ENCODE peak calls at places on chromosomes 6 and 20, in ten cellular contexts. E, O, G, N, U, T, X, I, F and L are unnamed samples.

GRCh38 chr20:20327756-20328155 is 40.1 kb upstream of the INSM1 start:
- DNase-seq in E (no peak), O (no peak), G (no peak), N (no peak), U (peak), T (no peak), X (no peak), I (no peak), F (no peak), L (no peak)

GRCh38 chr6:26205625-26206574 is 118.7 kb downstream of the HFE start:
- DNase-seq in E (peak), O (peak), G (no peak), N (peak), U (peak), T (peak), X (no peak), I (peak), F (no peak), L (peak)

GRCh38 chr6:22334778-22335177 is 37.9 kb upstream of the PRL start:
- DNase-seq in E (no peak), O (no peak), G (no peak), N (no peak), U (no peak), T (no peak), X (no peak), I (no peak), F (no peak), L (no peak)

GRCh38 chr20:50872562-50873288 is 58.5 kb downstream of the ADNP start:
- DNase-seq in E (no peak), O (no peak), G (no peak), N (no peak), U (no peak), T (no peak), X (no peak), I (no peak), F (no peak), L (no peak)

GRCh38 chr6:115591973-115592486 is 468.7 kb downstream of the FRK start:
- DNase-seq in E (no peak), O (peak), G (no peak), N (no peak), U (no peak), T (no peak), X (no peak), I (no peak), F (no peak), L (no peak)

GRCh38 chr6:100338090-100338489 is 126.6 kb downstream of the SIM1 start:
- DNase-seq in E (no peak), O (no peak), G (no peak), N (no peak), U (no peak), T (no peak), X (no peak), I (no peak), F (no peak), L (no peak)

GRCh38 chr6:149860834-149861602 is 3.1 kb downstream of the LRP11 start:
- DNase-seq in E (no peak), O (no peak), G (no peak), N (no peak), U (peak), T (no peak), X (no peak), I (no peak), F (no peak), L (no peak)

GRCh38 chr6:5115168-5115567 is 30.0 kb downstream of the PPP1R3G start:
- DNase-seq in E (peak), O (peak), G (peak), N (no peak), U (peak), T (no peak), X (no peak), I (peak), F (no peak), L (no peak)

GRCh38 chr6:25359191-25359861 is 80.2 kb downstream of the CARMIL1 start:
- DNase-seq in E (no peak), O (peak), G (peak), N (no peak), U (peak), T (no peak), X (no peak), I (peak), F (peak), L (no peak)

GRCh38 chr6:152124432-152125074 is 317.1 kb downstream of the ESR1 start:
- DNase-seq in E (no peak), O (peak), G (no peak), N (peak), U (peak), T (peak), X (no peak), I (peak), F (peak), L (peak)

GRCh38 chr6:22474283-22474682 is 95.1 kb upstream of the HDGFL1 start:
- DNase-seq in E (no peak), O (no peak), G (no peak), N (no peak), U (no peak), T (no peak), X (no peak), I (no peak), F (no peak), L (peak)

GRCh38 chr6:92892626-92893025 is 526.7 kb downstream of the EPHA7 start:
- DNase-seq in E (no peak), O (no peak), G (no peak), N (no peak), U (no peak), T (no peak), X (no peak), I (no peak), F (no peak), L (no peak)

GRCh38 chr6:43076928-43077809 is 1.1 kb downstream of the PTK7 start:
- DNase-seq in E (no peak), O (peak), G (no peak), N (no peak), U (peak), T (no peak), X (peak), I (peak), F (no peak), L (no peak)

GRCh38 chr6:118746100-118746874 is 94.9 kb upstream of the CEP85L start:
- DNase-seq in E (peak), O (no peak), G (no peak), N (no peak), U (no peak), T (no peak), X (no peak), I (no peak), F (no peak), L (no peak)

GRCh38 chr20:57076951-57077350 is 189.5 kb downstream of the BMP7 start:
- DNase-seq in E (no peak), O (peak), G (no peak), N (no peak), U (no peak), T (no peak), X (no peak), I (peak), F (no peak), L (no peak)

GRCh38 chr20:63701051-63701328 is 4.5 kb downstream of the TNFRSF6B start:
- DNase-seq in E (no peak), O (no peak), G (no peak), N (no peak), U (no peak), T (no peak), X (no peak), I (no peak), F (no peak), L (no peak)

GRCh38 chr6:139834232-139834631 is 459.8 kb upstream of the CITED2 start:
- DNase-seq in E (no peak), O (peak), G (no peak), N (no peak), U (no peak), T (no peak), X (no peak), I (no peak), F (no peak), L (no peak)

GRCh38 chr6:142833054-142833453 is 111.9 kb downstream of the HIVEP2 start:
- DNase-seq in E (no peak), O (peak), G (no peak), N (no peak), U (peak), T (no peak), X (no peak), I (peak), F (peak), L (no peak)

GRCh38 chr20:41094656-41095055 is 42.7 kb upstream of the PLCG1 start:
- DNase-seq in E (no peak), O (peak), G (no peak), N (no peak), U (no peak), T (no peak), X (no peak), I (peak), F (no peak), L (no peak)

GRCh38 chr6:157157228-157157627 is 166.1 kb downstream of the TMEM242 start:
- DNase-seq in E (no peak), O (no peak), G (no peak), N (no peak), U (no peak), T (no peak), X (no peak), I (no peak), F (no peak), L (no peak)

DNA sequence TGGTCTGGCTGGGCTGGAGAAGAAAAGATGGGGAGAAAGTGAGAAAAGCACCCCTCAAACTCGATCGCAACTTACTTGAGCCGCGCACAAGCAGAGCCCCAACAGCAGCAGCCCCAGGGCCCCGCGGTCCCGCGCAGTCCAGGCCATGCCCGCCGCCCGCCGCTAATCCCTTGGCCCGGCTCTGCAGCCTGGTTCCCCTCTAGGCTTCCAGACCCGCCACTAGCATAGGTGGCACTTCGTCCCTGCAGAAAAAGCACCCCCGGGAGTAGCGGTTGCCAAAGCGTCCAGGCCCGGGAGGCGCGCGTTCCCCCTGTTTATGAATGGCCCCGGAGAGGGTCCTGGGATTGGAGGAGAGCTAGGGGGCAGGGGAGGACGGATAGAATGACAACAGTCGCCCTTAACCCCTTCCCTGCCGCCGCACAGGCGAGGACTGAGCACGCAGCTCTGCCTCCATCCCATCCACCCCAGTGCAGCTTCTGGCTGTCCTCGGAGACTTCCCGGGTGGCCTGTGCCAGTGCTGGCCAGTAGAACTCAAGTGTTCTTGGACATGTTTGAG is 19.9 kb downstream of the COL9A1 start:
- DNase-seq in E (no peak), O (no peak), G (no peak), N (no peak), U (no peak), T (no peak), X (no peak), I (no peak), F (no peak), L (no peak)
- H3K4me3 ChIP-seq in E (peak), O (no peak), G (peak), N (no peak), U (no peak), T (no peak), X (no peak), I (peak), F (no peak), L (no peak)

DNA sequence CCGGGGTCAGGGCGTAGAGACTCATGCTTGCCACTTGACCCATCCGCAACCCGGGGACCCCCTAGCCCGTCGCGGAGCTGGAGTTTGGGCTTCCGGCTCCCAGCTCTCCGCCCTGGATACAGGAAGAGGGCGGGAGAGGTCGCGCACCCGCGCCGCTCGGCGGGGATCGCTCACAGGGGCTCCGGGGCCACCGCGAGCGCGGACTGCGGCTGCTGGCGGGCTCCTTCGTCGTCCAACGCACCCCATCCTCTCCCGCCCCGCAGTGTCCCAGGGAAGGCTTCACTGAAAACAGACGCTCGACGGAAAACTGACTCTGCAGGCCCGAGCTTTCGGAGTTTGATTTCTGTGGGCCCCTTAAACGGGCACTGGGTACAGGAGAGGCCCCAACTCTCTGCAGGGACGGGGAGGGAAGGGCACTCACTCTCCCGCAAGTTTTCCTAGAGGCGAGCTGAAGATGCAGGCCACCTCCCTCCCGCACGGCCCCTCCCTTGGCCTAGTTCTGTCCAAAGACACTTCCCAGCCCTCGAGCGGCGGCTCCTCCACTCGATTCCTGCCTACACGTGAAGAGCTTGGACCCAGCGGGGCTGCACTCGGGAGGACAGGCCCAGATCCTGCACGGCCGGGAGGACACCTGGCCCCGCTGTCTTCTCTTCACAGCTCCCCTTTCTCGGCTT is 5.3 kb downstream of the OLIG3 start:
- DNase-seq in E (no peak), O (no peak), G (no peak), N (no peak), U (no peak), T (no peak), X (peak), I (no peak), F (no peak), L (no peak)
- H3K4me3 ChIP-seq in E (peak), O (no peak), G (peak), N (no peak), U (no peak), T (no peak), X (no peak), I (no peak), F (no peak), L (no peak)

DNA sequence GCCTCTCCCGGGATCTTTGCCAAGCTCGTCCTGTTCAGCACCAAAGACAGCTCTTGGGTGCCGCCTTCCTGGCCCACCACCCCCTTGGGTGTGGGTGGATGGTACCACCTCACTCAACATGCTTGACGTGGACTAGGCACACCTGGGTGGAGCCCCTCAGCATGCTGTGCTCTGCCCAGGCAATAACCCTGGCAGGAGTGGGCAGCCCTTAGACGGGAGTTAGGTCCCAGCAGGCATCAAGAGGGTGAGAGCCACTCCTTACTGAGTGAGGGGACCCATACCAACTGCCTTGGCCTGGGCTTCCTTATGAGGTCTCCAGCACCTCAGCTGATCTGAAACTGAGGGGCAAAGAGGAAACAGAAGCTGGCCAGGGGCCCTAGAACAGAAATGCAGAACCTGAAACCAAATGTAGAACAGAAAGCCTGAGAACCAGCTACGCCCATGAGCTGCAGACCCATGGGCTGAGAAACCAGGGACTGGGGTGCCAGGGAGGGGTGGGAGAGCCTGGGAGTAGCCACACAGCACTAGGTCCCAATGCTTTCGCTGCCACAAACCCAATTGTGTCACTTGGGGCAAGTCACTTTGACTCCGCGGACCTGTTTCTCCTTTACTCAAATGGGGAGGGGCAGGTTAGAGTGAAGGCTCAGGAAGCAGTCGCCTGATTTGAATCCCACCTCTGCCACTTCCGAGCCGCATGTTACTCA is 2.0 kb downstream of the FGD2 start:
- DNase-seq in E (peak), O (no peak), G (no peak), N (no peak), U (no peak), T (no peak), X (no peak), I (no peak), F (no peak), L (no peak)
- H3K4me3 ChIP-seq in E (peak), O (no peak), G (peak), N (no peak), U (no peak), T (no peak), X (peak), I (no peak), F (no peak), L (no peak)

GRCh38 chr6:97663252-97663651 is 380.2 kb upstream of the MMS22L start:
- DNase-seq in E (no peak), O (no peak), G (no peak), N (no peak), U (no peak), T (no peak), X (no peak), I (no peak), F (no peak), L (no peak)

GRCh38 chr6:97669191-97669651 is 386.2 kb upstream of the MMS22L start:
- DNase-seq in E (no peak), O (peak), G (peak), N (no peak), U (peak), T (no peak), X (no peak), I (peak), F (no peak), L (no peak)

GRCh38 chr6:97668716-97669115 is 385.7 kb upstream of the MMS22L start:
- DNase-seq in E (no peak), O (no peak), G (no peak), N (no peak), U (peak), T (no peak), X (no peak), I (no peak), F (no peak), L (no peak)

GRCh38 chr6:97665410-97665809 is 382.4 kb upstream of the MMS22L start:
- DNase-seq in E (no peak), O (no peak), G (no peak), N (no peak), U (no peak), T (no peak), X (no peak), I (no peak), F (no peak), L (no peak)

GRCh38 chr6:97666889-97667288 is 383.9 kb upstream of the MMS22L start:
- DNase-seq in E (no peak), O (no peak), G (no peak), N (no peak), U (no peak), T (no peak), X (no peak), I (no peak), F (no peak), L (no peak)
- H3K4me3 ChIP-seq in E (no peak), O (no peak), G (no peak), N (no peak), U (no peak), T (no peak), X (no peak), I (no peak), F (no peak), L (no peak)

GRCh38 chr20:38063911-38064310 is 30.4 kb downstream of the RPRD1B start:
- DNase-seq in E (no peak), O (no peak), G (no peak), N (no peak), U (no peak), T (no peak), X (no peak), I (no peak), F (no peak), L (no peak)
- H3K4me3 ChIP-seq in E (no peak), O (no peak), G (no peak), N (no peak), U (no peak), T (no peak), X (no peak), I (no peak), F (no peak), L (no peak)

GRCh38 chr6:31733734-31734133 is 2.6 kb downstream of the CLIC1 start:
- DNase-seq in E (no peak), O (no peak), G (no peak), N (no peak), U (no peak), T (no peak), X (no peak), I (no peak), F (no peak), L (no peak)
- H3K4me3 ChIP-seq in E (peak), O (peak), G (peak), N (peak), U (peak), T (peak), X (peak), I (no peak), F (no peak), L (no peak)

GRCh38 chr6:31546339-31546961 is at the start of gene ATP6V1G2:
- DNase-seq in E (peak), O (peak), G (peak), N (peak), U (peak), T (peak), X (peak), I (peak), F (peak), L (peak)

GRCh38 chr6:31544676-31545075 is 1.7 kb downstream of the ATP6V1G2 start:
- DNase-seq in E (no peak), O (no peak), G (no peak), N (no peak), U (no peak), T (no peak), X (no peak), I (no peak), F (no peak), L (no peak)

GRCh38 chr6:31546962-31547726 is at the start of gene NFKBIL1:
- DNase-seq in E (peak), O (peak), G (peak), N (peak), U (peak), T (peak), X (peak), I (peak), F (peak), L (peak)

GRCh38 chr6:31543639-31544038 is 1.8 kb upstream of the DDX39B start:
- DNase-seq in E (no peak), O (no peak), G (no peak), N (no peak), U (no peak), T (no peak), X (no peak), I (no peak), F (no peak), L (no peak)

GRCh38 chr6:31545291-31545690 is 1.1 kb downstream of the ATP6V1G2 start:
- DNase-seq in E (no peak), O (no peak), G (no peak), N (no peak), U (no peak), T (no peak), X (peak), I (no peak), F (no peak), L (no peak)
- H3K4me3 ChIP-seq in E (no peak), O (no peak), G (no peak), N (no peak), U (no peak), T (no peak), X (no peak), I (no peak), F (no peak), L (no peak)

GRCh38 chr6:124373386-124373785 is 569.7 kb downstream of the NKAIN2 start:
- DNase-seq in E (no peak), O (no peak), G (no peak), N (no peak), U (no peak), T (no peak), X (no peak), I (no peak), F (no peak), L (no peak)
- H3K4me3 ChIP-seq in E (no peak), O (no peak), G (no peak), N (no peak), U (no peak), T (no peak), X (no peak), I (no peak), F (no peak), L (no peak)